ENCODE peak calls at places on chromosomes 3 and 15, in ten cellular contexts. One of them, this sample, is unnamed.
A peak's percentile ranks its signal among the peaks of the same experiment; 100 is the strongest.

GRCh38 chr3:16399473-16399872 is 114.0 kb downstream of the RFTN1 start:
- DNase-seq in LHCN-M2: peak; percentile 88
- DNase-seq in NCI-H82: peak; percentile 84
- DNase-seq in nucleus accumbens: no peak
- DNase-seq in neural progenitor cell: no peak
- DNase-seq in HFFc6: peak; percentile 81
- DNase-seq in germinal center: no peak
- DNase-seq in IMR-90: peak; percentile 95
- DNase-seq in right lobe of liver: no peak
- DNase-seq in fibroblast of the conjunctiva: peak; percentile 49
- DNase-seq in this sample: peak; percentile 61

GRCh38 chr3:70069557-70069956 is 70.0 kb downstream of the SAMMSON start:
- DNase-seq in IMR-90: no peak
- DNase-seq in NCI-H82: no peak
- DNase-seq in germinal center: no peak
- DNase-seq in fibroblast of the conjunctiva: no peak
- DNase-seq in LHCN-M2: no peak
- DNase-seq in nucleus accumbens: no peak
- DNase-seq in HFFc6: no peak
- DNase-seq in right lobe of liver: no peak
- DNase-seq in neural progenitor cell: peak; percentile 5
- DNase-seq in this sample: no peak

GRCh38 chr3:66370179-66370578 is 130.6 kb downstream of the LRIG1 start:
- DNase-seq in germinal center: no peak
- DNase-seq in nucleus accumbens: no peak
- DNase-seq in right lobe of liver: no peak
- DNase-seq in IMR-90: no peak
- DNase-seq in LHCN-M2: no peak
- DNase-seq in fibroblast of the conjunctiva: no peak
- DNase-seq in HFFc6: no peak
- DNase-seq in NCI-H82: no peak
- DNase-seq in neural progenitor cell: no peak
- DNase-seq in this sample: no peak

GRCh38 chr15:40367038-40367672 is 9.1 kb downstream of the DISP2 start:
- DNase-seq in fibroblast of the conjunctiva: no peak
- DNase-seq in HFFc6: no peak
- DNase-seq in LHCN-M2: no peak
- DNase-seq in germinal center: no peak
- DNase-seq in neural progenitor cell: no peak
- DNase-seq in NCI-H82: no peak
- DNase-seq in IMR-90: no peak
- DNase-seq in right lobe of liver: peak; percentile 94
- DNase-seq in nucleus accumbens: peak; percentile 77
- DNase-seq in this sample: no peak

GRCh38 chr3:47378869-47379268 is 2.0 kb upstream of the PTPN23 start:
- DNase-seq in neural progenitor cell: no peak
- DNase-seq in HFFc6: no peak
- DNase-seq in nucleus accumbens: no peak
- DNase-seq in right lobe of liver: no peak
- DNase-seq in fibroblast of the conjunctiva: no peak
- DNase-seq in NCI-H82: no peak
- DNase-seq in IMR-90: no peak
- DNase-seq in germinal center: no peak
- DNase-seq in LHCN-M2: no peak
- DNase-seq in this sample: no peak

GRCh38 chr3:9080165-9080564 is 116.9 kb upstream of the RAD18 start:
- DNase-seq in HFFc6: no peak
- DNase-seq in LHCN-M2: peak; percentile 4
- DNase-seq in nucleus accumbens: no peak
- DNase-seq in neural progenitor cell: no peak
- DNase-seq in fibroblast of the conjunctiva: no peak
- DNase-seq in NCI-H82: no peak
- DNase-seq in IMR-90: peak; percentile 23
- DNase-seq in right lobe of liver: no peak
- DNase-seq in germinal center: no peak
- DNase-seq in this sample: no peak

GRCh38 chr3:94004301-94004910 is 24.0 kb downstream of the STX19 start:
- DNase-seq in fibroblast of the conjunctiva: peak; percentile 69
- DNase-seq in LHCN-M2: peak; percentile 66
- DNase-seq in neural progenitor cell: peak; percentile 30
- DNase-seq in NCI-H82: peak; percentile 69
- DNase-seq in right lobe of liver: no peak
- DNase-seq in germinal center: peak; percentile 42
- DNase-seq in IMR-90: peak; percentile 82
- DNase-seq in HFFc6: peak; percentile 72
- DNase-seq in nucleus accumbens: no peak
- DNase-seq in this sample: peak; percentile 37

GRCh38 chr15:40354408-40355171 is 3.4 kb upstream of the DISP2 start:
- DNase-seq in NCI-H82: peak; percentile 94
- DNase-seq in neural progenitor cell: peak; percentile 65
- DNase-seq in germinal center: no peak
- DNase-seq in LHCN-M2: peak; percentile 37
- DNase-seq in right lobe of liver: no peak
- DNase-seq in HFFc6: no peak
- DNase-seq in fibroblast of the conjunctiva: no peak
- DNase-seq in nucleus accumbens: no peak
- DNase-seq in IMR-90: peak; percentile 39
- DNase-seq in this sample: no peak

GRCh38 chr15:46461416-46461815 is 826.6 kb downstream of the SQOR start:
- DNase-seq in NCI-H82: no peak
- DNase-seq in LHCN-M2: no peak
- DNase-seq in neural progenitor cell: no peak
- DNase-seq in HFFc6: no peak
- DNase-seq in germinal center: no peak
- DNase-seq in nucleus accumbens: no peak
- DNase-seq in IMR-90: no peak
- DNase-seq in right lobe of liver: no peak
- DNase-seq in fibroblast of the conjunctiva: no peak
- DNase-seq in this sample: no peak

GRCh38 chr3:84958495-84959469 is at the start of gene CADM2:
- DNase-seq in IMR-90: peak; percentile 45
- DNase-seq in HFFc6: peak; percentile 18
- DNase-seq in fibroblast of the conjunctiva: peak; percentile 46
- DNase-seq in nucleus accumbens: peak; percentile 94
- DNase-seq in right lobe of liver: peak; percentile 90
- DNase-seq in NCI-H82: peak; percentile 89
- DNase-seq in neural progenitor cell: peak; percentile 97
- DNase-seq in germinal center: peak; percentile 87
- DNase-seq in LHCN-M2: peak; percentile 54
- DNase-seq in this sample: peak; percentile 12

This sample was measured in AG09319.